ENCODE peak calls at places on chromosomes 2 and 18, in five cellular contexts. One of them, this sample, is unnamed. For H3K9me3, the result is how much of the 10 kb centered on the place peaks cover.

GRCh38 chr18:58038063-58038462 is 6.0 kb upstream of the NEDD4L start:
- DNase-seq in H1: no peak
- DNase-seq in prostate gland: no peak
- DNase-seq in endothelial cell of umbilical vein: no peak
- DNase-seq in right lobe of liver: no peak
- DNase-seq in this sample: no peak

GRCh38 chr2:138744709-138745108 is 35.5 kb downstream of the NXPH2 start:
- DNase-seq in H1: no peak
- DNase-seq in prostate gland: no peak
- DNase-seq in endothelial cell of umbilical vein: no peak
- DNase-seq in right lobe of liver: no peak
- DNase-seq in this sample: no peak

GRCh38 chr18:8361941-8362471 is 247.2 kb upstream of the RAB12 start:
- DNase-seq in H1: no peak
- DNase-seq in prostate gland: no peak
- DNase-seq in endothelial cell of umbilical vein: no peak
- DNase-seq in right lobe of liver: no peak
- DNase-seq in this sample: no peak

GRCh38 chr18:63617049-63617995 is 26.7 kb downstream of the SERPINB4 start:
- DNase-seq in H1: no peak
- DNase-seq in prostate gland: no peak
- DNase-seq in endothelial cell of umbilical vein: no peak
- DNase-seq in right lobe of liver: no peak
- DNase-seq in this sample: no peak

GRCh38 chr18:55321268-55322175 is 266.5 kb downstream of the TCF4 start:
- DNase-seq in H1: no peak
- DNase-seq in prostate gland: peak
- DNase-seq in endothelial cell of umbilical vein: peak
- DNase-seq in right lobe of liver: peak
- DNase-seq in this sample: peak

GRCh38 chr2:8684885-8685696 is 3.2 kb downstream of the ID2 start:
- DNase-seq in H1: no peak
- DNase-seq in prostate gland: peak
- DNase-seq in endothelial cell of umbilical vein: no peak
- DNase-seq in right lobe of liver: peak
- DNase-seq in this sample: peak

GRCh38 chr2:150911766-150912280 is 349.8 kb downstream of the RBM43 start:
- DNase-seq in H1: no peak
- DNase-seq in prostate gland: peak
- DNase-seq in endothelial cell of umbilical vein: peak
- DNase-seq in right lobe of liver: peak
- DNase-seq in this sample: peak

GRCh38 chr2:23065936-23066335 is 319.0 kb upstream of the KLHL29 start:
- DNase-seq in H1: no peak
- DNase-seq in prostate gland: no peak
- DNase-seq in endothelial cell of umbilical vein: no peak
- DNase-seq in right lobe of liver: no peak
- DNase-seq in this sample: no peak

GRCh38 chr2:11827547-11827946 is 81.1 kb downstream of the LPIN1 start:
- DNase-seq in H1: no peak
- DNase-seq in prostate gland: no peak
- DNase-seq in endothelial cell of umbilical vein: no peak
- DNase-seq in right lobe of liver: no peak
- DNase-seq in this sample: no peak

GRCh38 chr2:40658917-40659316 is 207.0 kb upstream of the SLC8A1 start:
- DNase-seq in H1: no peak
- DNase-seq in prostate gland: no peak
- DNase-seq in endothelial cell of umbilical vein: peak
- DNase-seq in right lobe of liver: no peak
- DNase-seq in this sample: no peak

GRCh38 chr18:63789327-63789726 is 14.1 kb downstream of the SERPINB7 start:
- DNase-seq in H1: no peak
- DNase-seq in prostate gland: no peak
- DNase-seq in endothelial cell of umbilical vein: no peak
- DNase-seq in right lobe of liver: no peak
- DNase-seq in this sample: no peak

GRCh38 chr2:48249093-48249492 is 280.9 kb upstream of the STON1 start:
- DNase-seq in H1: no peak
- DNase-seq in prostate gland: no peak
- DNase-seq in endothelial cell of umbilical vein: no peak
- DNase-seq in right lobe of liver: no peak
- DNase-seq in this sample: no peak

GRCh38 chr2:60556441-60556997 is 3.1 kb upstream of the BCL11A start:
- DNase-seq in H1: no peak
- DNase-seq in prostate gland: no peak
- DNase-seq in endothelial cell of umbilical vein: no peak
- DNase-seq in right lobe of liver: no peak
- DNase-seq in this sample: no peak

GRCh38 chr2:105296017-105296611 is 33.4 kb downstream of the TGFBRAP1 start:
- DNase-seq in H1: no peak
- DNase-seq in prostate gland: peak
- DNase-seq in endothelial cell of umbilical vein: no peak
- DNase-seq in right lobe of liver: no peak
- DNase-seq in this sample: no peak

GRCh38 chr2:75896779-75897366 is 186.2 kb upstream of the GCFC2 start:
- DNase-seq in H1: peak
- DNase-seq in prostate gland: no peak
- DNase-seq in endothelial cell of umbilical vein: peak
- DNase-seq in right lobe of liver: no peak
- DNase-seq in this sample: no peak

GRCh38 chr2:12718662-12719399 is 2.1 kb downstream of the TRIB2 start:
- DNase-seq in H1: no peak
- DNase-seq in prostate gland: no peak
- DNase-seq in endothelial cell of umbilical vein: peak
- DNase-seq in right lobe of liver: no peak
- DNase-seq in this sample: no peak

GRCh38 chr2:232882085-232882484 is 12.0 kb downstream of the SNORC start:
- DNase-seq in H1: no peak
- DNase-seq in prostate gland: no peak
- DNase-seq in endothelial cell of umbilical vein: no peak
- DNase-seq in right lobe of liver: no peak
- DNase-seq in this sample: no peak

GRCh38 chr2:36456227-36456788 is 100.7 kb downstream of the CRIM1 start:
- DNase-seq in H1: no peak
- DNase-seq in prostate gland: no peak
- DNase-seq in endothelial cell of umbilical vein: peak
- DNase-seq in right lobe of liver: no peak
- DNase-seq in this sample: peak

GRCh38 chr18:5175378-5175777 is 21.7 kb downstream of the AKAIN1 start:
- DNase-seq in H1: no peak
- DNase-seq in prostate gland: no peak
- DNase-seq in endothelial cell of umbilical vein: no peak
- DNase-seq in right lobe of liver: no peak
- DNase-seq in this sample: no peak

GRCh38 chr18:79786781-79787526 is 10.8 kb upstream of the KCNG2 start:
- DNase-seq in H1: no peak
- DNase-seq in prostate gland: no peak
- DNase-seq in endothelial cell of umbilical vein: no peak
- DNase-seq in right lobe of liver: no peak
- DNase-seq in this sample: no peak

DNA sequence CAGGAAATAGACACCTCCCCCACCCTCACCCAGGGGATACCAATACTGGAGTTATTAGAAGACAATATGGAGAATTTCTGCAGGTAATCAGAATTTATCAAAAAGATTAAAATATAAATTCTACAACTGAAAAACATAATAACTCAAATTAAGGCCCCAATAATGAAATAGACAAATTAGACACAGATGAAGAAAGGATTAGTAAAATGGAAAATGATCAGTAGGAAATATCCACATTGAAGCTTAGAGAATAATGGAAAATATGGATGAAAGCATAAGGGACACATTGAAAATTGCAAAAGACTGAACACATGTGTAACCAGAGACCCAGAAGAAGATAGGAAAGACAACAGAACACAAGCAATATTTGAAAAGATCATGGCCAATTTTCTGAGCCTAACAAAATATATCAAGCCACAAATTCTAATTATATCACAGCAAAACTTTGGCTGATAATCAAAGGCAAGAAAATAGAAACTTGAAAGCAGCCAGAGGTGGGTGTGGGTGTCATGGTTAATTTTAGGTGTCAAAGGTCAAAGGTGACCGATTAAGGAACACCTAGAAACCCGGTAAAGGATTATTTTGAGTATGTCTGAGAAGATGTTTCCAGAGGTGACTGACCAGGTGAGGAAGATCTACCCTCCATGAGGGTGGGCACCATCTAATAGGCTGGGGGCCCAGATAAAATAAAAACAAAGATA is 28.2 kb downstream of the BOK start:
- DNase-seq in H1: no peak
- DNase-seq in prostate gland: no peak
- DNase-seq in endothelial cell of umbilical vein: no peak
- DNase-seq in right lobe of liver: no peak
- DNase-seq in this sample: no peak
- H3K9me3 ChIP-seq in H1: under half
- H3K9me3 ChIP-seq in prostate gland: under half
- H3K9me3 ChIP-seq in endothelial cell of umbilical vein: under half
- H3K9me3 ChIP-seq in right lobe of liver: under half
- H3K9me3 ChIP-seq in this sample: under half

GRCh38 chr2:237485304-237485703 is 1.7 kb upstream of the MLPH start:
- DNase-seq in H1: no peak
- DNase-seq in prostate gland: no peak
- DNase-seq in endothelial cell of umbilical vein: no peak
- DNase-seq in right lobe of liver: no peak
- DNase-seq in this sample: no peak
- H3K4me3 ChIP-seq in H1: no peak
- H3K4me3 ChIP-seq in prostate gland: no peak
- H3K4me3 ChIP-seq in endothelial cell of umbilical vein: no peak
- H3K4me3 ChIP-seq in right lobe of liver: no peak
- H3K4me3 ChIP-seq in this sample: no peak

DNA sequence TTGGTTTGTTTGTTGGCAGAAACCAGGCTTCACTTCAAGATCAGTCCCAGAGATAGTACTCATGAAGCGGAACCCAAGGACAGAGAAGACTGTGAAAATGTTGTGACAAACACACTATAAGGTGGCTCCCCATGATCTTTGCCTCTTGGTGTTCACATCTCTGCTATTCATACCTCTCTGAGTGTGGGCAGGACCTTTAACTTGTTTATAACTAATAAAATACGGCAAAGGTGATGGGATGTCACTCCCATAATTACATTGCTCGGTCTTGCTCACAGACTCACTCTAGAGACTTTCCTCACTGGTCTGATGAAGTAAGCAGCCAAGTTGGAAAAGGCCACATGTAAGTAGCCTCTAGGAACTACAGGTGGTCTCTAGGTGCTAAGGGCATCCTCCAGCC is 30.6 kb upstream of the UGP2 start:
- DNase-seq in H1: no peak
- DNase-seq in prostate gland: no peak
- DNase-seq in endothelial cell of umbilical vein: no peak
- DNase-seq in right lobe of liver: no peak
- DNase-seq in this sample: no peak
- TF ChIP-seq POLR2A in H1: no peak
- TF ChIP-seq POLR2A in prostate gland: no peak
- TF ChIP-seq POLR2A in endothelial cell of umbilical vein: no peak
- TF ChIP-seq POLR2A in right lobe of liver: no peak
- TF ChIP-seq POLR2A in this sample: no peak

GRCh38 chr18:77862358-77862757 is 612.7 kb downstream of the GALR1 start:
- DNase-seq in H1: no peak
- DNase-seq in prostate gland: no peak
- DNase-seq in endothelial cell of umbilical vein: no peak
- DNase-seq in right lobe of liver: no peak
- DNase-seq in this sample: no peak
- H3K9me3 ChIP-seq in H1: under half
- H3K9me3 ChIP-seq in prostate gland: under half
- H3K9me3 ChIP-seq in endothelial cell of umbilical vein: under half
- H3K9me3 ChIP-seq in right lobe of liver: under half
- H3K9me3 ChIP-seq in this sample: under half

GRCh38 chr2:71064110-71064611 is 4.3 kb upstream of the NAGK start:
- DNase-seq in H1: no peak
- DNase-seq in prostate gland: no peak
- DNase-seq in endothelial cell of umbilical vein: no peak
- DNase-seq in right lobe of liver: no peak
- DNase-seq in this sample: no peak
- H3K4me3 ChIP-seq in H1: no peak
- H3K4me3 ChIP-seq in prostate gland: no peak
- H3K4me3 ChIP-seq in endothelial cell of umbilical vein: no peak
- H3K4me3 ChIP-seq in right lobe of liver: no peak
- H3K4me3 ChIP-seq in this sample: no peak

DNA sequence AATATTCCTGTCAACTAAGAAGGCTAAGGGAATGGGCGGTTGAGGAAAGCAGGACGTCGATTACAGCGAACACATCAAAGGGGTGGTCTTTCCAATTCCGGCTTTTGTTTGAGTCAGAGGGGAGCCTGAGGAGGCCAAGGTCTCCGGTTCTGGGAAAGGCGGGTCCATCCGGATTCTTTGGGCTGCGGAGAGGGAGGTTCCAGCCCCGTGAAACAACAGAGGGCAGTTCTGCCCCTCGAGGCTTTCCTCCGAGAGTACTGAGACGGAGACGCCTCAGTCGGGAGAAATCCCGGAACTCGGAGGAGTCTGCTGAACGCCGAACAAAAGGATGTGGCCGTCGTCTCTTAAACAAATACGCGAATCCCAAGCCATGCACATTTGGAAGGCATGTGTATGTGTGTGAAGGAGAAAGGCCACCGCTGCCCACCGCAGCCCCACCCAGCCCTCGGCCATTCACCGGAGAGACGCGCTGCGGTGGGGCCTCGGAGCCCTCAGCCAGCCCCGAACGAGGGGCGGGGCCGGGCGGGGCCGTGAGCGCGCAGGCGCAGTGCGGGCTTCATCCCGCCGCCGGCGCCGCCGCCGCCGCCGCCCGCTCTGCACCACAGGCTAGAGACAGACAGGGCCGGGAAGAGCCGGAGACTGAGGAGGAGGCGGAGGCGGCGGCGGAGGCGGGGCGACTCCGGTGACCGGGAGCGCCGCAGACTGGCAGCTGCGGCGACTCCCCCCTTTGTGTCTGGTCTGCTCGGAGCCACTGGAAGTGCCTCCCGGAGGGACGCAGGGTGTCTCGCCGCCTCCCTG is at the start of gene BMPR2:
- DNase-seq in H1: peak
- DNase-seq in prostate gland: peak
- DNase-seq in endothelial cell of umbilical vein: peak
- DNase-seq in right lobe of liver: peak
- DNase-seq in this sample: peak
- TF ChIP-seq POLR2A in H1: peak
- TF ChIP-seq POLR2A in prostate gland: peak
- TF ChIP-seq POLR2A in endothelial cell of umbilical vein: peak
- TF ChIP-seq POLR2A in right lobe of liver: peak
- TF ChIP-seq POLR2A in this sample: peak

DNA sequence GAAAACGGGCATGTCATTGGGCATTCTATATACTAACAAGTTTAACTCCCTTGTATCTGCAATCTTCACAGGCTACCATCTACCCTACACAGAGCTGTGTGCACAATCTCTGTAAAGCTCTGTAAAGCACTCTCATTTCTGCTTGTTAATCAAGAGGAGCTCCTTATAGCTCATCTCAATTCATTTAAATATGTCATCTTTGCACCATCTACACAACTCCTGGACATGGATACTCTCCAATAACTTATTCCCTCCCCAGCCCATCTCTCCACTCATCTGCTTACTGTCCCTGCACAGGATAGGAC is 61.5 kb downstream of the DPP4 start:
- DNase-seq in H1: no peak
- DNase-seq in prostate gland: no peak
- DNase-seq in endothelial cell of umbilical vein: peak
- DNase-seq in right lobe of liver: no peak
- DNase-seq in this sample: no peak
- H3K9me3 ChIP-seq in H1: under half
- H3K9me3 ChIP-seq in prostate gland: under half
- H3K9me3 ChIP-seq in endothelial cell of umbilical vein: under half
- H3K9me3 ChIP-seq in right lobe of liver: under half
- H3K9me3 ChIP-seq in this sample: under half